ENCODE peak calls at places on chromosomes 2 and 18, in five cellular contexts. P is esophagus squamous epithelium, Y is uterus, X is B cell, N is A549. Q is an unnamed sample.

GRCh38 chr18:45670281-45670962 is 53.6 kb upstream of the SLC14A1 start:
- DNase-seq in P (no peak), Y (no peak), X (no peak), N (no peak), Q (peak; percentile 44)

GRCh38 chr2:98558852-98559530 is 49.3 kb downstream of the COA5 start:
- DNase-seq in P (no peak), Y (no peak), X (no peak), N (no peak), Q (no peak)

GRCh38 chr18:48590678-48591077 is 51.8 kb downstream of the CTIF start:
- DNase-seq in P (no peak), Y (no peak), X (no peak), N (peak; percentile 20), Q (no peak)

GRCh38 chr2:187799601-187800000 is 245.4 kb upstream of the TFPI start:
- DNase-seq in P (no peak), Y (no peak), X (no peak), N (no peak), Q (no peak)

GRCh38 chr18:55353806-55354205 is 234.2 kb downstream of the TCF4 start:
- DNase-seq in P (no peak), Y (no peak), X (no peak), N (no peak), Q (no peak)

GRCh38 chr2:221203846-221204245 is 368.3 kb downstream of the EPHA4 start:
- DNase-seq in P (no peak), Y (no peak), X (no peak), N (no peak), Q (no peak)

GRCh38 chr2:63679252-63679850 is 90.6 kb downstream of the MDH1 start:
- DNase-seq in P (no peak), Y (no peak), X (no peak), N (no peak), Q (no peak)

GRCh38 chr2:162041465-162041864 is 32.5 kb downstream of the DPP4 start:
- DNase-seq in P (no peak), Y (no peak), X (no peak), N (no peak), Q (no peak)

GRCh38 chr2:172949522-172949921 is 126.1 kb upstream of the MAP3K20 start:
- DNase-seq in P (no peak), Y (no peak), X (no peak), N (no peak), Q (no peak)

GRCh38 chr2:121746071-121746578 is 9.3 kb upstream of the TSN start:
- DNase-seq in P (no peak), Y (no peak), X (no peak), N (no peak), Q (no peak)

GRCh38 chr2:186309901-186310300 is 176.2 kb upstream of the ZC3H15 start:
- DNase-seq in P (no peak), Y (no peak), X (no peak), N (no peak), Q (no peak)

GRCh38 chr2:175205523-175205922 is 24.0 kb upstream of the ATP5MC3 start:
- DNase-seq in P (no peak), Y (no peak), X (no peak), N (no peak), Q (no peak)

GRCh38 chr2:75453696-75454095 is 107.0 kb downstream of the EVA1A start:
- DNase-seq in P (no peak), Y (no peak), X (no peak), N (no peak), Q (no peak)

GRCh38 chr2:16940214-16940613 is 274.6 kb upstream of the CYRIA start:
- DNase-seq in P (no peak), Y (no peak), X (no peak), N (no peak), Q (no peak)

GRCh38 chr2:239991689-239992314 is 33.3 kb downstream of the NDUFA10 start:
- DNase-seq in P (no peak), Y (peak; percentile 35), X (peak; percentile 54), N (peak; percentile 15), Q (peak; percentile 53)

GRCh38 chr2:236608308-236608564 is 38.6 kb downstream of the ACKR3 start:
- DNase-seq in P (no peak), Y (no peak), X (no peak), N (no peak), Q (no peak)

GRCh38 chr2:140355481-140356090 is 1575.4 kb upstream of the NXPH2 start:
- DNase-seq in P (no peak), Y (no peak), X (no peak), N (no peak), Q (no peak)

GRCh38 chr2:123040506-123040905 is 984.6 kb upstream of the CNTNAP5 start:
- DNase-seq in P (no peak), Y (no peak), X (no peak), N (no peak), Q (no peak)

GRCh38 chr18:3458952-3459853 is 9.2 kb downstream of the TGIF1 start:
- DNase-seq in P (no peak), Y (no peak), X (no peak), N (no peak), Q (no peak)

GRCh38 chr2:195961873-195962272 is 106.8 kb downstream of the DNAH7 start:
- DNase-seq in P (no peak), Y (no peak), X (no peak), N (no peak), Q (peak; percentile 37)

GRCh38 chr2:3420076-3420848 is 40.8 kb downstream of the TRAPPC12 start:
- DNase-seq in P (no peak), Y (no peak), X (no peak), N (no peak), Q (no peak)

GRCh38 chr2:144217853-144218633 is 301.9 kb downstream of the ZEB2 start:
- DNase-seq in P (no peak), Y (no peak), X (no peak), N (no peak), Q (no peak)

GRCh38 chr2:81589406-81589805 is 1284.9 kb upstream of the LRRTM1 start:
- DNase-seq in P (no peak), Y (no peak), X (no peak), N (no peak), Q (no peak)
- TF ChIP-seq CTCF in P (no peak), Y (no peak), X (no peak), N (no peak), Q (no peak)

GRCh38 chr2:218615868-218616315 is 8.2 kb downstream of the PLCD4 start:
- DNase-seq in P (no peak), Y (no peak), X (no peak), N (no peak), Q (no peak)

GRCh38 chr2:218621007-218621406 is 13.3 kb downstream of the PLCD4 start:
- DNase-seq in P (no peak), Y (no peak), X (no peak), N (no peak), Q (no peak)

GRCh38 chr2:218622606-218623238 is 15.0 kb downstream of the PLCD4 start:
- DNase-seq in P (no peak), Y (no peak), X (no peak), N (no peak), Q (no peak)

GRCh38 chr2:218618102-218618860 is 10.6 kb downstream of the PLCD4 start:
- DNase-seq in P (no peak), Y (no peak), X (no peak), N (no peak), Q (no peak)
- TF ChIP-seq CTCF in P (no peak), Y (no peak), X (no peak), N (no peak), Q (no peak)

DNA sequence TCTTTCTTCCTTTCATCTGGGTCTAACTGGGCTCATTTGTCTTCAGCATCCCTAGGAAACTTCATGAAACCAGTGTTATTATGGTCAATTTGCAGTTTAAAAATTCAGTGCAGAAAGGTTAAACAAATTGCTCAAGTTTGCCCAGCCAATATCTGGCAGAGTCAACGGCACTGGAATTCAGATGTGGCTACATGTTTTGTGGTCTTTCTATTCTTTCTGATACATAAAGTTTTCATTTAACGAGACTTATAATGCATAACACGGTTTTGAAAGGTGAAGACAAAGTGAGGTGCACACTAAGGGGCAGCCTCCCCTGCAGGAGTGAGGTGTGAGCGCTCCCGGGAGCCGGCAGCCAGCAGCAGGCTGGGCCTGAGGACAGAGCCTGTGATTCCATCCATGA is 164.6 kb downstream of the RTP5 start:
- DNase-seq in P (no peak), Y (no peak), X (no peak), N (no peak), Q (no peak)
- TF ChIP-seq CTCF in P (no peak), Y (no peak), X (no peak), N (no peak), Q (no peak)

DNA sequence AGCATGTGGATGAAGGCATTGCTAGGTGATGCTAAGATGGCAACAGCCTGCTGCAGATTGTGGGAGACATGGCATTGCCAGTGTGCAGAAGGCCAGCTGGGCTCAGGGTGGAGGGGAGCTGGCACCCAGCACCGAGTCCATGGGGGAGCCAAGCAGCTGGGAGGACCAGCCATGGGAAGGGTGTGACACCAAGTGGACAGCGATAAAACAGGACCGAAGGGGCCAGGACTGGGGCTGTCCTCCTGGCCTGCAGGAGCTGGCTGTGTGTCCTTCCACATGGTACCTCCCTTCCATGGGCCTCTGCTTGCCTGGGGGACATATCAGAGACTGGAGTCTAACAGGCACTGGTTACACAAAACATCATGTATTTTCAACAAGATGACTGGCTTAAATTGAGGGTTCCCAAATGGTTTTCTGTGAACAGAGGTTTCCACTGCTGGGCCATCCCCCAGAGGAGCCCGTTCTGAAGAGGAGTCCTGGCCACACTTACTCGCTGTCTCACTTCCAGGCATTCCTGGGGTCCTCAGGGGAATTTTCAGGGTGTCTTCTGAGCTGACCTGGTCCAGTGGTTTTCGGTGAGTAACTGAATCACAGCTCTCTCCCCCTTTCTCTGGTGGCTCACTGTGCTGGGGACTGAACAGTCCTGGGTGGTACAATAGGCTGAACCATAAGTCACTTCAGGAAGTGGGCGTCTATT is 60.4 kb upstream of the TNP1 start:
- DNase-seq in P (no peak), Y (no peak), X (no peak), N (no peak), Q (no peak)
- TF ChIP-seq CTCF in P (no peak), Y (no peak), X (no peak), N (no peak), Q (no peak)

DNA sequence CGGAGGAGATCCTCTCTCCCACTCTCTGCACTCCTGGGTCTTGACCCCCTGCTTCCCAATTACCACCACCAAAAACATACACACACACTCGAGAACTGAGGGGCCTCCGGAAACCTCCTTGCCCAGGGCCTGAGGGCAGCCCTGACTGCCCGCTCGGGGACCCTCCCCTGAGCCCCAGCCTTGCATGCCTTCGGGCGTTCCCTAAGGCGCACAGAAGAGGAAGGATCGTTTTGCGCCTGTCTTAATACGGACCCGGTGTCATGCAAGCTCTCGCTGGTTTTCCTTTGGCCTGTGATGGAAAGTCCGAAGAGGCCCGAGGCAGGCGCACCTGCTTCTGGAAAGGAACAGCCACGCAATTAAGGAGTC is 19.8 kb downstream of the POU3F3 start:
- DNase-seq in P (no peak), Y (no peak), X (no peak), N (no peak), Q (no peak)
- TF ChIP-seq CTCF in P (no peak), Y (no peak), X (no peak), N (no peak), Q (no peak)

Q was measured in GM13976.